ENCODE peak calls at places on chromosome 14, in eight cellular contexts. C, V, W, M, I, E, K and N are unnamed samples.

GRCh38 chr14:67908061-67908767 is 88.6 kb downstream of the RAD51B start:
- DNase-seq in C (no peak), V (no peak), W (no peak), M (no peak), I (no peak), E (no peak), K (peak), N (no peak)

GRCh38 chr14:61841145-61841544 is 78.9 kb downstream of the SNAPC1 start:
- DNase-seq in C (no peak), V (no peak), W (no peak), M (no peak), I (no peak), E (no peak), K (peak), N (no peak)

GRCh38 chr14:50792058-50792477 is 38.9 kb downstream of the NIN start:
- DNase-seq in C (no peak), V (no peak), W (no peak), M (no peak), I (no peak), E (no peak), K (no peak), N (peak)

GRCh38 chr14:103961928-103962578 is 19.7 kb upstream of the RD3L start:
- DNase-seq in C (no peak), V (no peak), W (no peak), M (no peak), I (no peak), E (no peak), K (no peak), N (no peak)

GRCh38 chr14:68607852-68608232 is 185.0 kb downstream of the ZFP36L1 start:
- DNase-seq in C (no peak), V (no peak), W (no peak), M (no peak), I (no peak), E (no peak), K (no peak), N (no peak)

GRCh38 chr14:72519543-72519942 is 374.4 kb downstream of the DPF3 start:
- DNase-seq in C (peak), V (no peak), W (no peak), M (no peak), I (no peak), E (no peak), K (no peak), N (no peak)

GRCh38 chr14:74360163-74360562 is 11.9 kb downstream of the VRTN start:
- DNase-seq in C (no peak), V (no peak), W (no peak), M (peak), I (no peak), E (no peak), K (no peak), N (no peak)

GRCh38 chr14:74786916-74787315 is 23.8 kb downstream of the YLPM1 start:
- DNase-seq in C (no peak), V (no peak), W (no peak), M (no peak), I (peak), E (no peak), K (no peak), N (no peak)